ENCODE peak calls at places on chromosomes 3 and 15, in six cellular contexts. A is PC-9, Z is fibroblast of lung, X is endothelial cell of umbilical vein, I is H9, R is PC-3. C is an unnamed sample. For H3K79me2 and H3K9me3, the result is how much of the 10 kb centered on the place peaks cover.

GRCh38 chr3:101998256-101998926 is 149.1 kb downstream of the NFKBIZ start:
- DNase-seq in A (no peak), Z (no peak), X (peak), I (no peak), R (no peak), C (no peak)

GRCh38 chr3:150124142-150124541 is 153.4 kb upstream of the PFN2 start:
- DNase-seq in A (no peak), Z (no peak), X (no peak), I (no peak), R (no peak), C (no peak)

GRCh38 chr3:44906997-44907396 is 32.6 kb downstream of the TGM4 start:
- DNase-seq in A (no peak), Z (no peak), X (no peak), I (no peak), R (peak), C (no peak)

GRCh38 chr3:73740041-73740440 is 115.3 kb upstream of the PDZRN3 start:
- DNase-seq in A (no peak), Z (peak), X (no peak), I (no peak), R (no peak), C (no peak)

GRCh38 chr3:128051459-128051836 is 789 bp upstream of the SEC61A1 start:
- DNase-seq in A (no peak), Z (no peak), X (no peak), I (no peak), R (no peak), C (peak)

GRCh38 chr3:46353090-46353489 is 821 bp upstream of the CCR2 start:
- DNase-seq in A (no peak), Z (no peak), X (no peak), I (no peak), R (no peak), C (no peak)

GRCh38 chr15:73996939-73997338 is 2.4 kb downstream of the PML start:
- DNase-seq in A (no peak), Z (peak), X (peak), I (no peak), R (no peak), C (no peak)

GRCh38 chr3:11154036-11154952 is at the start of gene HRH1:
- DNase-seq in A (no peak), Z (no peak), X (peak), I (no peak), R (peak), C (peak)

GRCh38 chr3:146187334-146187950 is 26.5 kb upstream of the PLOD2 start:
- DNase-seq in A (no peak), Z (peak), X (no peak), I (no peak), R (peak), C (peak)

GRCh38 chr3:190183121-190183520 is 62.4 kb upstream of the P3H2 start:
- DNase-seq in A (no peak), Z (peak), X (peak), I (no peak), R (peak), C (peak)

GRCh38 chr3:110744723-110745122 is 326.9 kb upstream of the NECTIN3 start:
- DNase-seq in A (no peak), Z (no peak), X (no peak), I (no peak), R (no peak), C (no peak)

GRCh38 chr3:106611841-106612240 is 743.0 kb upstream of the CBLB start:
- DNase-seq in A (no peak), Z (peak), X (peak), I (no peak), R (no peak), C (no peak)

GRCh38 chr3:104316118-104316517 is 1050.6 kb upstream of the ALCAM start:
- DNase-seq in A (no peak), Z (no peak), X (no peak), I (no peak), R (no peak), C (no peak)

GRCh38 chr3:5220193-5220592 is 32.7 kb downstream of the EDEM1 start:
- DNase-seq in A (no peak), Z (no peak), X (no peak), I (no peak), R (no peak), C (no peak)

GRCh38 chr15:47813985-47814384 is 96.7 kb downstream of the SEMA6D start:
- DNase-seq in A (no peak), Z (no peak), X (no peak), I (no peak), R (no peak), C (no peak)

GRCh38 chr3:61729235-61729634 is 167.9 kb downstream of the PTPRG start:
- DNase-seq in A (no peak), Z (no peak), X (no peak), I (no peak), R (no peak), C (no peak)

GRCh38 chr3:61730577-61731231 is 169.3 kb downstream of the PTPRG start:
- DNase-seq in A (no peak), Z (no peak), X (no peak), I (no peak), R (no peak), C (no peak)

GRCh38 chr3:61727435-61727834 is 166.1 kb downstream of the PTPRG start:
- DNase-seq in A (no peak), Z (no peak), X (no peak), I (no peak), R (no peak), C (no peak)

GRCh38 chr3:61733000-61733399 is 171.6 kb downstream of the PTPRG start:
- DNase-seq in A (no peak), Z (no peak), X (no peak), I (no peak), R (no peak), C (no peak)

DNA sequence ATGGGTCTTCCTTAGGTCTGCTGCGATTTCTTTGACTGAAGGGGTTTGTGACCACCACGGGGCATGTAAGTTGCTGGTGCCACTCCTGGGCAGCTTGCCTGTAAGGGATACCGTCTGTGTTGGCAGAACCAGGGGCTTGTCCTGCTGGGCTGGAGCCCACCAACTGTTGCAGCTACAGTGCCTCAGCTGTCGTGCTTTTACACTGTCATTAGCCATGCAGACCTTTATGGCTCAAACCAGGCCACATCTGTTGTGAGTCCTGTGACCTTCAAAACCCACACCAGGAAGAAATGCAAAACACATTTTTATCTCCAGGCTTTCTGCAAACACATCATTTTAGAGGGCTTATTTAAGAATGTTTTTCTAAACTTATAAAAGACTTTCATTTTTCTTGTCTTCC is 168.7 kb downstream of the PTPRG start:
- DNase-seq in A (no peak), Z (no peak), X (no peak), I (no peak), R (no peak), C (no peak)
- H3K79me2 ChIP-seq in A (under half), Z (under half), X (under half), I (under half), R (under half), C (under half)

GRCh38 chr3:7709383-7710082 is 792.1 kb upstream of the LMCD1 start:
- DNase-seq in A (no peak), Z (no peak), X (peak), I (no peak), R (no peak), C (no peak)
- H3K9me3 ChIP-seq in A (under half), Z (under half), X (under half), I (under half), R (under half), C (under half)

DNA sequence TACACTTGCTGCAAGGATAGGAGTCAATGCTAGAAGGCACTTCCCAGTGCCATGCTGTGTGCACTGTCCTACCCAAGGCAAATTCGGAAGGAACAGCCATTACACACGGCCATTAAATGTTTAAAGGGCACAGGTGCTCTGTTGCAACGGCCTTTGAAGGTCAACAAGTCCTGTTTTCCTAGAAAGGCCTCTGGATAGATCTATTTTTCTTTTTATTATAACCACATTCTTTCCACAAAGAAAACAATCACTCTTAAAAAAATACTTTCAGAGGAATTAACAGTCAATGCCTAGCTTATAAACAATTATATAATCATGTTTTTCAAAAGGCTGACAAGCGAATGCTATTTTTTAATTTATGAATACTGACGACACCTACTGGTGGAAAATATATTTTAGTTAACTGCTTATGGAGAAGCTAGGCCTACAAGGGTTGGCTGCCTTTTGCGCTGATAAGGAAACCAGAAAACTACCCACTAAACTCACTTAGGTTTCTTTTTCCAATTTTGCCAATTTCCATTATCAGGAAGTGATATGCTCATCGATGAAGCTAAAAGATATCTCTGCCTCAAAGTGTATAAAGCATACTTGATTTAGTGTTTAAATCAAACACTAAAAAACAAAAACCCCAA is 2.4 kb downstream of the ARHGEF3 start:
- DNase-seq in A (peak), Z (peak), X (peak), I (no peak), R (peak), C (peak)
- H3K79me2 ChIP-seq in A (under half), Z (under half), X (under half), I (under half), R (under half), C (half or more)

GRCh38 chr3:72678380-72678779 is 169.9 kb downstream of the SHQ1 start:
- DNase-seq in A (no peak), Z (no peak), X (no peak), I (no peak), R (no peak), C (no peak)
- H3K9me3 ChIP-seq in A (under half), Z (under half), X (under half), I (under half), R (under half), C (under half)

DNA sequence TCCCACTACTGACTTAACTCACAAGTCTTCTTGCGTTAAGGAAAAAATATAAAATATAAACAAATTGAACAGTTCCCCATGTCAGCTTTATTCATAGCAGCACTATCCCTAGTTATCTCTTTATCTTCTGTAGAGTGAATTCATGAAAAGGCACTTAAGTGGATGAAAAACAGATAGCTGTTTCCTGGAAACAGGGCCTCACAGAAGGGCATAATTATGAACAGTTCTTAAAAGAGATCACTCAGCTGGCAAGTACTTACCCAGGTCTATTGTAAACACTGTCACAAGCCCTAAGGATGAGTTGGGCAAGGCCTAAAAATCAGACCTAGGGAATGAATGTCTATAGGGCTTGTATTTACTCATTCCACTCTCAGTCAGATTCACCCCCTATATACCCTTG is 10.7 kb downstream of the MB21D2 start:
- DNase-seq in A (peak), Z (no peak), X (no peak), I (no peak), R (peak), C (no peak)
- H3K79me2 ChIP-seq in A (half or more), Z (half or more), X (under half), I (under half), R (half or more), C (half or more)

GRCh38 chr15:33535135-33535534 is 224.4 kb downstream of the RYR3 start:
- DNase-seq in A (no peak), Z (no peak), X (no peak), I (no peak), R (no peak), C (no peak)
- H3K9me3 ChIP-seq in A (under half), Z (under half), X (under half), I (under half), R (under half), C (under half)

GRCh38 chr15:66498501-66499386 is 1.2 kb upstream of the SNAPC5 start:
- DNase-seq in A (no peak), Z (peak), X (peak), I (no peak), R (peak), C (peak)

GRCh38 chr15:66491846-66492245 is 5.7 kb downstream of the SNAPC5 start:
- DNase-seq in A (peak), Z (no peak), X (no peak), I (no peak), R (no peak), C (no peak)

GRCh38 chr15:66497502-66498455 is at the start of gene SNAPC5:
- DNase-seq in A (peak), Z (peak), X (peak), I (peak), R (peak), C (peak)

GRCh38 chr15:66494262-66494661 is 3.3 kb downstream of the SNAPC5 start:
- DNase-seq in A (no peak), Z (no peak), X (no peak), I (no peak), R (no peak), C (no peak)

GRCh38 chr15:66496951-66497501 is 536 bp downstream of the SNAPC5 start:
- DNase-seq in A (no peak), Z (no peak), X (no peak), I (no peak), R (no peak), C (no peak)
- H3K79me2 ChIP-seq in A (under half), Z (under half), X (under half), I (under half), R (under half), C (under half)

GRCh38 chr3:7333125-7333524 is 472.2 kb downstream of the GRM7 start:
- DNase-seq in A (no peak), Z (no peak), X (no peak), I (peak), R (no peak), C (no peak)

GRCh38 chr3:7328339-7328738 is 467.4 kb downstream of the GRM7 start:
- DNase-seq in A (no peak), Z (no peak), X (no peak), I (no peak), R (no peak), C (peak)

GRCh38 chr3:7332696-7333095 is 471.8 kb downstream of the GRM7 start:
- DNase-seq in A (no peak), Z (no peak), X (no peak), I (peak), R (no peak), C (no peak)
- H3K9me3 ChIP-seq in A (under half), Z (under half), X (under half), I (under half), R (under half), C (under half)

GRCh38 chr3:81726735-81727134 is 34.7 kb downstream of the GBE1 start:
- DNase-seq in A (no peak), Z (peak), X (peak), I (no peak), R (peak), C (no peak)
- H3K79me2 ChIP-seq in A (under half), Z (half or more), X (half or more), I (under half), R (half or more), C (under half)

C was measured in hepatocyte.